ENCODE peak calls at places on chromosomes 13 and 19, in nine cellular contexts. L is uterus, N is NCI-H1092 treated with DMSO at 0.1 percent for 48 hours, A is NCI-H2081, F is neural crest cell, Y is mammary epithelial cell, C is HCT116, B is ovary, O is activated T-helper 1 cell treated with Interleukin-2 at 50 U/mL for 16 hours. Z is an unnamed sample.

GRCh38 chr19:13076320-13076719 is 26.3 kb downstream of the LYL1 start:
- DNase-seq in L (no peak), F (no peak), B (no peak), O (no peak), A (no peak), N (no peak), C (no peak), Y (no peak), Z (no peak)

GRCh38 chr13:97119899-97120745 is 102.0 kb upstream of the MBNL2 start:
- DNase-seq in F (no peak), A (no peak), N (no peak), Y (peak; percentile 77), O (no peak), C (no peak), L (no peak), B (no peak), Z (no peak)

GRCh38 chr13:99087954-99088491 is 110.2 kb upstream of the DOCK9 start:
- DNase-seq in B (peak; percentile 30), A (peak; percentile 12), O (peak; percentile 17), Y (no peak), N (peak; percentile 85), L (no peak), C (no peak), F (no peak), Z (no peak)

GRCh38 chr19:13652810-13653590 is 111.3 kb upstream of the MRI1 start:
- DNase-seq in A (peak; percentile 70), O (no peak), F (no peak), Y (no peak), N (no peak), B (no peak), C (no peak), L (no peak), Z (no peak)

GRCh38 chr13:99766641-99767045 is 204.9 kb downstream of the ZIC5 start:
- DNase-seq in B (no peak), O (no peak), L (no peak), N (peak; percentile 60), Y (no peak), F (no peak), C (no peak), A (peak; percentile 68), Z (no peak)

GRCh38 chr13:77298403-77298802 is 28.5 kb downstream of the MYCBP2 start:
- DNase-seq in N (no peak), A (no peak), F (no peak), O (no peak), C (no peak), B (no peak), Y (no peak), L (no peak), Z (no peak)

GRCh38 chr13:31282741-31283455 is 83.1 kb downstream of the B3GLCT start:
- DNase-seq in A (no peak), F (no peak), Y (peak; percentile 23), N (no peak), L (no peak), B (no peak), C (no peak), O (no peak), Z (no peak)

GRCh38 chr13:85729296-85729695 is 69.9 kb downstream of the SLITRK6 start:
- DNase-seq in A (no peak), O (no peak), L (no peak), F (no peak), Y (peak; percentile 62), B (no peak), C (no peak), N (no peak), Z (no peak)

GRCh38 chr13:27920677-27921420 is 1.0 kb downstream of the PDX1 start:
- DNase-seq in B (no peak), O (no peak), A (peak; percentile 15), F (no peak), L (no peak), N (peak; percentile 51), Y (peak; percentile 39), C (no peak), Z (no peak)

GRCh38 chr19:38606131-38606530 is 11.6 kb downstream of the MAP4K1 start:
- DNase-seq in C (no peak), Y (no peak), F (no peak), N (no peak), O (no peak), A (no peak), L (no peak), B (no peak), Z (no peak)

GRCh38 chr19:7408251-7408650 is 59.5 kb downstream of the ARHGEF18 start:
- DNase-seq in C (no peak), F (no peak), Y (no peak), L (no peak), A (no peak), B (no peak), N (no peak), O (no peak), Z (no peak)

GRCh38 chr13:49086711-49087110 is 111.0 kb downstream of the FNDC3A start:
- DNase-seq in N (no peak), A (no peak), Y (peak; percentile 75), C (peak; percentile 6), L (no peak), F (no peak), O (no peak), B (no peak), Z (no peak)

GRCh38 chr13:49400755-49401659 is 42.9 kb downstream of the CAB39L start:
- DNase-seq in O (no peak), A (no peak), L (peak; percentile 60), F (no peak), N (no peak), B (no peak), Y (peak; percentile 2), C (no peak), Z (no peak)

GRCh38 chr13:76992548-76993001 is 694 bp downstream of the CLN5 start:
- DNase-seq in F (no peak), Y (peak; percentile 54), C (no peak), N (peak; percentile 40), A (no peak), O (no peak), B (peak; percentile 34), L (peak; percentile 27), Z (no peak)

GRCh38 chr19:48121909-48122371 is 11.3 kb upstream of the PLA2G4C start:
- DNase-seq in C (no peak), O (no peak), B (no peak), A (no peak), L (peak; percentile 42), N (no peak), F (no peak), Y (peak; percentile 78), Z (no peak)

GRCh38 chr13:111187879-111188643 is 73.0 kb downstream of the ARHGEF7 start:
- DNase-seq in Y (peak; percentile 78), N (no peak), L (no peak), A (no peak), B (no peak), O (no peak), C (no peak), F (no peak), Z (no peak)

GRCh38 chr13:44278164-44278563 is 95.5 kb upstream of the SERP2 start:
- DNase-seq in B (no peak), N (no peak), O (no peak), C (no peak), L (no peak), A (no peak), F (no peak), Y (no peak), Z (no peak)

GRCh38 chr13:35378939-35379338 is 97.5 kb downstream of the MAB21L1 start:
- DNase-seq in F (no peak), Y (no peak), L (no peak), C (no peak), N (no peak), A (no peak), O (no peak), B (no peak), Z (no peak)

GRCh38 chr19:11421607-11422098 is 2.5 kb upstream of the RGL3 start:
- DNase-seq in A (no peak), Y (no peak), B (no peak), C (no peak), L (no peak), O (no peak), N (no peak), F (peak; percentile 29), Z (no peak)

GRCh38 chr13:113157206-113157928 is 1.1 kb upstream of the PROZ start:
- DNase-seq in C (no peak), A (no peak), O (no peak), F (no peak), N (no peak), L (no peak), Y (no peak), B (no peak), Z (no peak)

GRCh38 chr19:33868821-33869412 is 72.2 kb downstream of the KCTD15 start:
- DNase-seq in B (no peak), Y (peak; percentile 50), C (no peak), N (no peak), F (no peak), O (no peak), L (peak; percentile 18), A (no peak), Z (no peak)

GRCh38 chr19:1084024-1084868 is 10.9 kb downstream of the POLR2E start:
- DNase-seq in F (no peak), A (no peak), O (no peak), L (no peak), Y (no peak), C (no peak), B (no peak), N (no peak), Z (no peak)

GRCh38 chr19:2332341-2333026 is 4.0 kb downstream of the SPPL2B start:
- DNase-seq in B (no peak), L (no peak), F (no peak), O (no peak), C (no peak), A (peak; percentile 77), N (peak; percentile 69), Y (no peak), Z (no peak)

GRCh38 chr19:12991296-12991695 is 4.0 kb upstream of the NFIX start:
- DNase-seq in L (no peak), Y (no peak), F (no peak), A (no peak), N (no peak), B (no peak), C (no peak), O (no peak), Z (no peak)

Z was measured in CD14-positive monocyte.